ENCODE peak calls at places on chromosomes 16 and 17, in four cellular contexts. One of them, this sample, is unnamed.

GRCh38 chr17:72119963-72120877 is 600 bp upstream of the SOX9 start:
- DNase-seq in transverse colon: peak
- DNase-seq in sigmoid colon: peak
- DNase-seq in osteoblast: peak
- DNase-seq in this sample: no peak

GRCh38 chr17:57578608-57578990 is 166.5 kb downstream of the CCDC182 start:
- DNase-seq in transverse colon: no peak
- DNase-seq in sigmoid colon: no peak
- DNase-seq in osteoblast: no peak
- DNase-seq in this sample: no peak

GRCh38 chr16:86251682-86252081 is 258.6 kb upstream of the FOXF1 start:
- DNase-seq in transverse colon: no peak
- DNase-seq in sigmoid colon: no peak
- DNase-seq in osteoblast: no peak
- DNase-seq in this sample: no peak

GRCh38 chr16:50657251-50657650 is 23.9 kb downstream of the SNX20 start:
- DNase-seq in transverse colon: no peak
- DNase-seq in sigmoid colon: no peak
- DNase-seq in osteoblast: no peak
- DNase-seq in this sample: no peak

GRCh38 chr17:17723354-17724261 is 42.4 kb downstream of the RAI1 start:
- DNase-seq in transverse colon: no peak
- DNase-seq in sigmoid colon: no peak
- DNase-seq in osteoblast: peak
- DNase-seq in this sample: no peak

GRCh38 chr17:76772842-76773521 is 35.1 kb downstream of the MFSD11 start:
- DNase-seq in transverse colon: no peak
- DNase-seq in sigmoid colon: no peak
- DNase-seq in osteoblast: peak
- DNase-seq in this sample: no peak

GRCh38 chr17:60676758-60677307 is 818 bp upstream of the BCAS3 start:
- DNase-seq in transverse colon: no peak
- DNase-seq in sigmoid colon: no peak
- DNase-seq in osteoblast: no peak
- DNase-seq in this sample: no peak

GRCh38 chr16:57533618-57534336 is 2.6 kb downstream of the CCDC102A start:
- DNase-seq in transverse colon: no peak
- DNase-seq in sigmoid colon: peak
- DNase-seq in osteoblast: peak
- DNase-seq in this sample: no peak

GRCh38 chr17:74633261-74633783 is 9.8 kb upstream of the CD300E start:
- DNase-seq in transverse colon: no peak
- DNase-seq in sigmoid colon: no peak
- DNase-seq in osteoblast: no peak
- DNase-seq in this sample: no peak

GRCh38 chr16:89581861-89582563 is 6.5 kb downstream of the CPNE7 start:
- DNase-seq in transverse colon: peak
- DNase-seq in sigmoid colon: no peak
- DNase-seq in osteoblast: peak
- DNase-seq in this sample: no peak

GRCh38 chr16:89363621-89364393 is 126.6 kb downstream of the ANKRD11 start:
- DNase-seq in transverse colon: peak
- DNase-seq in sigmoid colon: no peak
- DNase-seq in osteoblast: peak
- DNase-seq in this sample: no peak

GRCh38 chr17:48901241-48901640 is 7.0 kb upstream of the UBE2Z start:
- DNase-seq in transverse colon: no peak
- DNase-seq in sigmoid colon: no peak
- DNase-seq in osteoblast: peak
- DNase-seq in this sample: no peak

GRCh38 chr16:10122546-10122945 is 59.7 kb downstream of the GRIN2A start:
- DNase-seq in transverse colon: no peak
- DNase-seq in sigmoid colon: no peak
- DNase-seq in osteoblast: no peak
- DNase-seq in this sample: no peak

GRCh38 chr17:79026345-79027273 is 2.6 kb downstream of the C1QTNF1 start:
- DNase-seq in transverse colon: peak
- DNase-seq in sigmoid colon: peak
- DNase-seq in osteoblast: peak
- DNase-seq in this sample: no peak

GRCh38 chr16:15946257-15947044 is 3.0 kb upstream of the ABCC1 start:
- DNase-seq in transverse colon: no peak
- DNase-seq in sigmoid colon: peak
- DNase-seq in osteoblast: peak
- DNase-seq in this sample: peak

GRCh38 chr16:71917900-71918299 is 22.6 kb downstream of the IST1 start:
- DNase-seq in transverse colon: no peak
- DNase-seq in sigmoid colon: no peak
- DNase-seq in osteoblast: peak
- DNase-seq in this sample: no peak

GRCh38 chr17:79574108-79574507 is 36.7 kb downstream of the RBFOX3 start:
- DNase-seq in transverse colon: no peak
- DNase-seq in sigmoid colon: peak
- DNase-seq in osteoblast: no peak
- DNase-seq in this sample: peak

GRCh38 chr17:48612456-48612853 is 1.6 kb upstream of the HOXB7 start:
- DNase-seq in transverse colon: no peak
- DNase-seq in sigmoid colon: no peak
- DNase-seq in osteoblast: no peak
- DNase-seq in this sample: no peak

GRCh38 chr17:29709861-29710849 is 87.4 kb upstream of the CORO6 start:
- DNase-seq in transverse colon: no peak
- DNase-seq in sigmoid colon: no peak
- DNase-seq in osteoblast: no peak
- DNase-seq in this sample: no peak

GRCh38 chr16:19655242-19655777 is 62.7 kb downstream of the KNOP1 start:
- DNase-seq in transverse colon: no peak
- DNase-seq in sigmoid colon: no peak
- DNase-seq in osteoblast: no peak
- DNase-seq in this sample: no peak

GRCh38 chr16:668519-669171 is 713 bp downstream of the RHOT2 start:
- DNase-seq in transverse colon: no peak
- DNase-seq in sigmoid colon: no peak
- DNase-seq in osteoblast: no peak
- DNase-seq in this sample: no peak

GRCh38 chr17:4477286-4477791 is 21.3 kb upstream of the SPNS2 start:
- DNase-seq in transverse colon: no peak
- DNase-seq in sigmoid colon: no peak
- DNase-seq in osteoblast: peak
- DNase-seq in this sample: no peak

GRCh38 chr17:57569021-57569420 is 176.1 kb downstream of the CCDC182 start:
- DNase-seq in transverse colon: no peak
- DNase-seq in sigmoid colon: no peak
- DNase-seq in osteoblast: no peak
- DNase-seq in this sample: no peak

GRCh38 chr17:37187262-37187661 is 188.5 kb upstream of the C17orf78 start:
- DNase-seq in transverse colon: no peak
- DNase-seq in sigmoid colon: no peak
- DNase-seq in osteoblast: no peak
- DNase-seq in this sample: no peak

GRCh38 chr16:4360538-4361021 is 9.5 kb upstream of the PAM16 start:
- DNase-seq in transverse colon: no peak
- DNase-seq in sigmoid colon: no peak
- DNase-seq in osteoblast: peak
- DNase-seq in this sample: no peak

GRCh38 chr16:67466581-67466980 is 14.4 kb downstream of the ATP6V0D1 start:
- DNase-seq in transverse colon: no peak
- DNase-seq in sigmoid colon: no peak
- DNase-seq in osteoblast: no peak
- DNase-seq in this sample: no peak

GRCh38 chr16:85092309-85092708 is 20.0 kb downstream of the CIBAR2 start:
- DNase-seq in transverse colon: no peak
- DNase-seq in sigmoid colon: no peak
- DNase-seq in osteoblast: peak
- DNase-seq in this sample: no peak
- TF ChIP-seq CTCF in transverse colon: no peak
- TF ChIP-seq CTCF in sigmoid colon: no peak
- TF ChIP-seq CTCF in osteoblast: no peak
- TF ChIP-seq CTCF in this sample: no peak

GRCh38 chr17:43946766-43947165 is 4.5 kb upstream of the PPY start:
- DNase-seq in transverse colon: no peak
- DNase-seq in sigmoid colon: no peak
- DNase-seq in osteoblast: no peak
- DNase-seq in this sample: no peak
- TF ChIP-seq CTCF in transverse colon: no peak
- TF ChIP-seq CTCF in sigmoid colon: no peak
- TF ChIP-seq CTCF in osteoblast: no peak
- TF ChIP-seq CTCF in this sample: no peak

DNA sequence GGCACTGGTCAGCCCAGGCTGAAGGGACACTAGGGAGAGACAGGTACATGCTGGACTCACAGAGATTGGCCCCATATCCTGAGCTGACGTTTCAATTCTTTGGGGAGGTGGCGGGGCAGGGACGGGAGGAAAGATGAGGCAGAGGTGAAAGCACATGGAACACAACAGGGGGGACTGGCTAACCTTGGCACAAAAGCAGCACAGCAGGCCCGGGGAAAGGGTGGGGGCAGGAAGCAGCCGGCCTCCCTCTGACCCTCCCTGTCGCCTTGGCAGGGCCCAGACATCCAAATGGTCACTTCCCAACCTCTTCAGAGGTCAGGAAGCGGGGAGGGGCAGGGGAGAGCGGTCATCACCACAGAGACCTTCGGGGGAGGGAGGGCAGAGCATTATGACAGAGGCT is 6.6 kb downstream of the VAT1 start:
- DNase-seq in transverse colon: no peak
- DNase-seq in sigmoid colon: peak
- DNase-seq in osteoblast: peak
- DNase-seq in this sample: no peak
- TF ChIP-seq CTCF in transverse colon: no peak
- TF ChIP-seq CTCF in sigmoid colon: no peak
- TF ChIP-seq CTCF in osteoblast: no peak
- TF ChIP-seq CTCF in this sample: no peak

GRCh38 chr16:27972500-27972899 is 91.0 kb downstream of the GSG1L start:
- DNase-seq in transverse colon: peak
- DNase-seq in sigmoid colon: peak
- DNase-seq in osteoblast: peak
- DNase-seq in this sample: no peak
- TF ChIP-seq CTCF in transverse colon: peak
- TF ChIP-seq CTCF in sigmoid colon: no peak
- TF ChIP-seq CTCF in osteoblast: peak
- TF ChIP-seq CTCF in this sample: peak

GRCh38 chr17:38351412-38352222 is at the start of gene SOCS7:
- DNase-seq in transverse colon: peak
- DNase-seq in sigmoid colon: peak
- DNase-seq in osteoblast: peak
- DNase-seq in this sample: no peak
- TF ChIP-seq CTCF in transverse colon: no peak
- TF ChIP-seq CTCF in sigmoid colon: no peak
- TF ChIP-seq CTCF in osteoblast: no peak
- TF ChIP-seq CTCF in this sample: peak

GRCh38 chr16:79767597-79768280 is 167.2 kb upstream of the MAF start:
- DNase-seq in transverse colon: peak
- DNase-seq in sigmoid colon: no peak
- DNase-seq in osteoblast: peak
- DNase-seq in this sample: no peak

GRCh38 chr16:79768594-79768993 is 168.1 kb upstream of the MAF start:
- DNase-seq in transverse colon: peak
- DNase-seq in sigmoid colon: no peak
- DNase-seq in osteoblast: peak
- DNase-seq in this sample: no peak

GRCh38 chr16:79762217-79762616 is 161.7 kb upstream of the MAF start:
- DNase-seq in transverse colon: no peak
- DNase-seq in sigmoid colon: no peak
- DNase-seq in osteoblast: no peak
- DNase-seq in this sample: no peak

GRCh38 chr16:79769320-79770243 is 169.0 kb upstream of the MAF start:
- DNase-seq in transverse colon: no peak
- DNase-seq in sigmoid colon: no peak
- DNase-seq in osteoblast: peak
- DNase-seq in this sample: no peak

DNA sequence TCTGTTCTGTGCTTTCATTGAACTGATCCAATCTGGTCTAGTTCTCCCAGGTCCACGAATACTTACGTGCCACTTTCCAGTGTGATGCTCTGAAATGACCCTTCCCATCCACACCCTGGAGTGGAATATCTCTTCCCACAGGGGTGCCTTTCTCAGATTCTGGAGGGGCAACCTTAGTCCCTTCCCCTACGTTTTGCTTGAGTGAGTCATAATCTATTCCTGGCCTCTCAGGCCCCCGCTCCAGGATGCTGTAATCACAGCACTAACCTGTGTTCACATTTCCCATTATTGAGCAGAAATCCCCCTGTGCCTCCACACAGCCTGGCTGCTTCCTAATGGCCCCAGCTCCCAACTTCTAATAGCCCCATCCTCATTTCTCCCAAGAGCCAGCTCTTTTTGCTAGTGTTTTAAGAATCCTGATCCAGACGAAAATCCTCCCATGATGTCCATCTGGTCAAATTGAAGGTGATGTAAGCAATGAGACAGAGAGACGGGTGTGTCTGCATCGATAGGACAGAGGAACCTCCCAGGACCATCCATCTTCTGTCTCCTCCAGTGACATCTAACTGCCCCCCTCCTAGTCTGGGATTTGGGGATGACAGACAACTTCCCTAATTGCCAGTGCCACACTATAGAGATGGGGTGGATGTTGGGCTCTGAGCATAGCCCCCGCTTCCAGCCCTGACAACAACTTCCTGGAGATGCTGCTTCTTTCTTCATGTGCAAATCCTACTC is 164.0 kb upstream of the MAF start:
- DNase-seq in transverse colon: no peak
- DNase-seq in sigmoid colon: no peak
- DNase-seq in osteoblast: no peak
- DNase-seq in this sample: no peak
- TF ChIP-seq CTCF in transverse colon: no peak
- TF ChIP-seq CTCF in sigmoid colon: no peak
- TF ChIP-seq CTCF in osteoblast: no peak
- TF ChIP-seq CTCF in this sample: no peak

DNA sequence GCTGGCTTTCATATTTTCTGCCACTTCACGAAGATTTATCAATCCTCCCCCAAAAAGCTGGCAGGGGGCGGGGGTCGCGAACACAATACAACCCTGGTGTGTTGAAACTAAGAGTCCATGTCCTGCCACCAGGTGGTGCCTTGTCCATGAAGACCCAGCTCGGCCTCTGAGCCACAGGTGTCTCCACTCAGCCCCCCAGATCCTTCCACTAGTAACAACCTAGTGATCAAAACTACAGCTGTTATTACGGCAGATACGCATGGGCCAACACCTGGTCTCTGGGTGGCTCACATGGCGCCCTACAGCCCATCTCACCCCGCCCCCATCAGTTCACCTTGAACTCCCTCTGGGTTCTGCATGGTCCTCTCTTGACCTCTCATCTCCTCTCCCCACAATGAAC is 27.7 kb downstream of the USP7 start:
- DNase-seq in transverse colon: peak
- DNase-seq in sigmoid colon: no peak
- DNase-seq in osteoblast: peak
- DNase-seq in this sample: no peak
- TF ChIP-seq CTCF in transverse colon: no peak
- TF ChIP-seq CTCF in sigmoid colon: no peak
- TF ChIP-seq CTCF in osteoblast: no peak
- TF ChIP-seq CTCF in this sample: no peak